ENCODE peak calls at places on chromosomes 12 and 14, in five cellular contexts. E, K, Y, S and R are unnamed samples.

GRCh38 chr12:14845350-14845750 is 2.0 kb upstream of the ART4 start:
- DNase-seq in E (peak), Y (no peak), K (peak), S (peak), R (no peak)

GRCh38 chr12:55842681-55843429 is at the start of gene MMP19:
- DNase-seq in K (peak), E (peak), S (peak), Y (peak), R (no peak)

GRCh38 chr14:75667099-75667498 is 6.1 kb downstream of the TTLL5 start:
- DNase-seq in S (no peak), K (no peak), Y (no peak), E (no peak), R (no peak)

GRCh38 chr14:26596722-26597030 is 1.2 kb downstream of the NOVA1 start:
- DNase-seq in E (peak), K (peak), S (peak), Y (no peak), R (no peak)

GRCh38 chr12:111359231-111359913 is 9.5 kb downstream of the PHETA1 start:
- DNase-seq in S (no peak), K (no peak), Y (no peak), E (no peak), R (no peak)

GRCh38 chr12:6205144-6205539 is 4.9 kb downstream of the CD9 start:
- DNase-seq in K (peak), S (peak), Y (no peak), E (no peak), R (no peak)

GRCh38 chr12:128743911-128744310 is 79.8 kb downstream of the SLC15A4 start:
- DNase-seq in K (no peak), S (no peak), E (no peak), Y (no peak), R (no peak)

GRCh38 chr12:56087220-56087619 is 7.3 kb downstream of the ERBB3 start:
- DNase-seq in E (peak), K (no peak), Y (no peak), S (no peak), R (no peak)

GRCh38 chr14:69921052-69921451 is 41.8 kb downstream of the SMOC1 start:
- DNase-seq in S (no peak), Y (no peak), E (peak), K (no peak), R (no peak)

GRCh38 chr14:75495882-75496281 is 26.4 kb upstream of the BATF start:
- DNase-seq in E (no peak), S (no peak), K (no peak), Y (no peak), R (no peak)

GRCh38 chr12:53948650-53949593 is 5.8 kb upstream of the HOXC12 start:
- DNase-seq in E (no peak), Y (no peak), S (no peak), K (no peak), R (no peak)

GRCh38 chr14:58979325-58979724 is 209.1 kb upstream of the DAAM1 start:
- DNase-seq in E (no peak), K (no peak), S (no peak), Y (no peak), R (no peak)

GRCh38 chr14:22555573-22556011 is 33.4 kb downstream of the DAD1 start:
- DNase-seq in Y (no peak), E (peak), K (no peak), S (no peak), R (no peak)

GRCh38 chr14:85534435-85534834 is 4.5 kb downstream of the FLRT2 start:
- DNase-seq in E (peak), K (peak), S (no peak), Y (no peak), R (no peak)

GRCh38 chr14:77037886-77038511 is 9.5 kb upstream of the IRF2BPL start:
- DNase-seq in Y (no peak), E (no peak), K (no peak), S (no peak), R (no peak)

GRCh38 chr14:26863736-26864135 is 265.9 kb upstream of the NOVA1 start:
- DNase-seq in K (no peak), S (no peak), Y (no peak), E (peak), R (no peak)

GRCh38 chr12:56590237-56590830 is 39.8 kb downstream of the BAZ2A start:
- DNase-seq in K (peak), Y (no peak), S (no peak), E (peak), R (no peak)

GRCh38 chr14:55136868-55137785 is 8.1 kb downstream of the LGALS3 start:
- DNase-seq in E (peak), K (no peak), S (peak), Y (no peak), R (no peak)

GRCh38 chr12:50708619-50709018 is 55.3 kb upstream of the ATF1 start:
- DNase-seq in Y (no peak), K (no peak), S (no peak), E (peak), R (no peak)

DNA sequence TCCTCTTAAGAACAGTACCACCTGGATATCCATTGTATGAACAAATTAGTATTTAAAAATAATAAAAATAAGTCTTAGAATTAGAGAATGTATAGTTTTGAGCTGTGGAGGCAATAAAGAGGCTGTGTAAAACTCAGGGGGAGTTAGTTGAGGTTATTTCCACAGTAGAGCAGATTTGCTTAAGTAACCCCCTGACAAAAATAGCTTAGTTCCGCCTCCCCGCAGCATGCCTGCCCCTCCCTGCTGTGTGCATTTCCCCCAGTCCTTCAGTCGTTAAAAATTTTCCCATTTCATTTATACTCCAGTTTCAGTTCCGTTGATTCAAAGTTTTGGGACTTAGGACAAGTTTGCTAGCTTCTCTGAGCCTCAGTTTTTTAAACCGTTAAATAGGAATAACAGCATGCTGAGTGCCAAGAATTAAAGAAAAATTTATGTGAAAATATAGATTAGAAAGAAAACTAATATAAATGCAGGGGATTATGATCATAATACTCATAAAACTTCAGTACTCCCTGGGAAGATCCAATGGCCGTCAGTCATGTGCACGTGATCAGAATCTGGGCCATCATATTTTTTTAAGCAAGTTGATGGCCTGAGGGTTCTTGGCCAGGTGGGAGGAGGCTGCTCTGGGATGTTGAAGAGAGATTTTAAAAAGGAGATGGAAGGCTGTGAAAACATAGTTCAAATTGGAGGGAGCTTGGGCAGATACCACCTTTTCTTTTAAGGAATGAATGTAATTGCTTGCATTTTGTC is 14.5 kb upstream of the SLC38A2 start:
- DNase-seq in K (peak), Y (no peak), E (peak), S (peak), R (no peak)
- H3K4me3 ChIP-seq in K (peak), Y (peak), E (peak), S (peak), R (no peak)

GRCh38 chr14:52473557-52473956 is 78.7 kb downstream of the TXNDC16 start:
- DNase-seq in K (peak), Y (no peak), E (peak), S (no peak), R (no peak)
- TF ChIP-seq CTCF in K (peak), Y (no peak), E (peak), S (peak), R (peak)

GRCh38 chr12:104138747-104139186 is 757 bp upstream of the NFYB start:
- DNase-seq in S (peak), Y (no peak), E (peak), K (no peak), R (no peak)
- H3K4me3 ChIP-seq in S (peak), Y (peak), E (peak), K (peak), R (peak)

GRCh38 chr14:64649383-64649998 is 54.7 kb upstream of the PLEKHG3 start:
- DNase-seq in K (peak), E (peak), S (no peak), Y (no peak), R (peak)
- TF ChIP-seq CTCF in K (no peak), E (no peak), S (no peak), Y (no peak), R (no peak)

GRCh38 chr14:40119321-40119720 is 687.1 kb upstream of the FBXO33 start:
- DNase-seq in E (no peak), Y (no peak), K (no peak), S (no peak), R (no peak)

GRCh38 chr14:40123816-40124215 is 691.6 kb upstream of the FBXO33 start:
- DNase-seq in Y (no peak), S (no peak), E (no peak), K (no peak), R (no peak)

GRCh38 chr14:40119765-40120164 is 687.5 kb upstream of the FBXO33 start:
- DNase-seq in E (no peak), Y (no peak), S (no peak), K (no peak), R (no peak)

DNA sequence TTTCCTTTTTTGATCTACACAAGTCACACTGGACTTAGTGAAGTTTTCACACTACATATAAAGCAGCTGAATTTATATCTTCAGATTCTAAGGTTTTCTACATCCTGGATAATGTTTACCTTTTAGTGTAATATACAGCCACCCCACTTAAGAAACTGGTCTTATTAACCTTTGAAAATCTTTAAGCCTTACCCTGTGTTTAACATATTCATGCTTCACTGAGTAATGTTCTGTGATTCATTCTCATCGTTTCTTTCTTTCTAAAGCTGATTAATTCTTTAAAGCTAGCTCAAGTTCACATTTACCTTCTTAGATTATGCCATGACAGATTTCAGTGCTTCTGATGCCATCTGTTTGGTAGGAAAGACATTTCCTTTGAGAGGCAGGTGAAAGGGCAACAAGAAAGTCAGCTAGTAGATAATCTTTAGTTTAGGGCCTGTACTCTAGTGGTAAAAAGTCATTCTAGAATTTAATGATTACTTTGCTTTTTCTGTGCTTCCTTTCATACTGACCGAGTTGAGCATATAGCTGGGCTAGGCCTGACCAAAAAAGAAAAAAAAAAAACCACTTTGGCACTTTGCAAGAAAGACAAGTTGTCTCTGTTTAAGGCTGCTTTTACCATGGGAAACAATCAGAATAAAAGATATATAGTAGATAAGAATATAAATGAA is 690.9 kb upstream of the FBXO33 start:
- DNase-seq in K (no peak), Y (no peak), E (peak), S (no peak), R (no peak)
- H3K4me3 ChIP-seq in K (no peak), Y (no peak), E (no peak), S (no peak), R (no peak)

DNA sequence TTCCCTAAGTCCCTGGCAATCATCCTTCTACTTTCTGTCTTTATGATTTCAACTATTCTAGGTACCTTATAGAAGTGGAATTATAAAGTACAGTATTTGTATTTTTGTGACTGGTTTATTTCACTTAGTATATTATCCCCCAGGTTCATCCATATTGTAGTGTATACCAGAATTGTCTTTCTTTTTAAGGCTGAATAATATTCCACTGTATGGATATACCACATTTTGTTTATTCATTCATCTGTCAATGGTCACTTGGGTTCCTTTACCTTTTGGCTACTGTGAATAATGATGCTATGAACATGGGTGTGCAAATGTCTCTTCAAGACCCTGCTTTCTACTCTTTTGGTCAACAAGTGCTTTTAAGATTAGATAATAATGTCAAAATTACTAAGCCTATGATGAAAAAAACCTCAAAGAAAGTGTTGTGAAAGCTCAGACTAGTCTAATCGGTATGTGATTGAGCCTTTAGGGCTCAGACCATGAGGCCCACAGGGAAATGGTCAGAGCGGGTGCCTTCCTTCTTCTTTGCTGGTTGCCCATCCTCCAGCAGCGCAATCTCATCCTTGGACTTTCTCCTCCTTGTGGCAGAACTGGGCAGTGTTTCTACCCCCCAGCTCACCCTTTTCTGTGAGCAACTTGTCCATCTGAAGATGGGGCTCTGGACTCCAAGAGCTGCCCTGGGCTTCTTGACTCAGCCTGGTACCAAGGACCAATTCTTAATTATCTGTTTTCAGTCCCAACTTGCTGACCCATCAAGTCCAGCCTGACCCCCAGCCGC is 105.4 kb downstream of the TTC8 start:
- DNase-seq in Y (no peak), E (no peak), S (no peak), K (peak), R (no peak)
- TF ChIP-seq CTCF in Y (no peak), E (peak), S (no peak), K (peak), R (peak)

GRCh38 chr12:85036736-85037135 is 585 bp downstream of the LRRIQ1 start:
- DNase-seq in Y (no peak), S (no peak), K (no peak), E (no peak), R (no peak)
- H3K4me3 ChIP-seq in Y (peak), S (peak), K (peak), E (peak), R (peak)